ENCODE peak calls at places on chromosomes 5 and 9, in seven cellular contexts. V, Y, L, U, X, W and R are unnamed samples.
A peak's percentile ranks its signal among the peaks of the same experiment; 100 is the strongest.

GRCh38 chr5:5598547-5599113 is 176.2 kb downstream of the ICE1 start:
- DNase-seq in Y (no peak), U (no peak), L (no peak), V (no peak), W (no peak), X (no peak), R (no peak)

GRCh38 chr5:91311697-91312501 is 71.2 kb downstream of the ARRDC3 start:
- DNase-seq in V (peak; percentile 98), Y (peak; percentile 76), X (peak; percentile 98), L (peak; percentile 98), W (peak; percentile 100), U (no peak), R (no peak)

GRCh38 chr9:83444110-83444509 is 94.1 kb downstream of the FRMD3 start:
- DNase-seq in Y (no peak), V (no peak), W (peak; percentile 72), L (peak; percentile 72), X (peak; percentile 16), U (no peak), R (no peak)

GRCh38 chr9:8860925-8861324 is 1061.3 kb upstream of the DMAC1 start:
- DNase-seq in Y (no peak), L (peak; percentile 73), X (no peak), U (no peak), W (no peak), V (peak; percentile 43), R (no peak)

GRCh38 chr9:130089141-130089540 is 35.4 kb downstream of the GPR107 start:
- DNase-seq in W (no peak), X (no peak), Y (no peak), U (no peak), L (no peak), V (no peak), R (no peak)

GRCh38 chr5:15693036-15693728 is 193.2 kb downstream of the FBXL7 start:
- DNase-seq in W (no peak), X (no peak), V (no peak), L (peak; percentile 32), U (no peak), Y (no peak), R (no peak)

GRCh38 chr9:6272229-6272597 is 56.0 kb upstream of the TPD52L3 start:
- DNase-seq in V (peak; percentile 73), L (peak; percentile 96), X (peak; percentile 94), Y (no peak), W (peak; percentile 87), U (no peak), R (peak; percentile 53)

GRCh38 chr9:128887914-128888350 is 6.0 kb downstream of the LRRC8A start:
- DNase-seq in W (no peak), V (no peak), U (peak; percentile 81), X (no peak), L (peak; percentile 78), Y (no peak), R (no peak)

GRCh38 chr9:135336722-135337490 is 142.7 kb upstream of the PPP1R26 start:
- DNase-seq in X (no peak), L (no peak), V (no peak), W (no peak), Y (no peak), U (peak; percentile 4), R (no peak)

GRCh38 chr9:115673599-115673998 is 480.0 kb upstream of the PAPPA start:
- DNase-seq in X (peak; percentile 87), U (no peak), V (peak; percentile 33), Y (no peak), L (peak; percentile 63), W (peak; percentile 80), R (no peak)

GRCh38 chr5:168694289-168694688 is 115.1 kb upstream of the PANK3 start:
- DNase-seq in Y (no peak), X (no peak), V (no peak), W (no peak), L (no peak), U (no peak), R (no peak)

GRCh38 chr5:161312882-161313281 is 233.6 kb downstream of the GABRB2 start:
- DNase-seq in W (no peak), L (no peak), Y (no peak), V (peak; percentile 15), X (no peak), U (no peak), R (no peak)

GRCh38 chr5:112165399-112165798 is 253.7 kb downstream of the EPB41L4A start:
- DNase-seq in U (no peak), W (no peak), X (no peak), Y (no peak), L (no peak), V (no peak), R (no peak)

GRCh38 chr9:79757906-79758669 is 186.3 kb downstream of the TLE4 start:
- DNase-seq in W (no peak), X (peak; percentile 52), V (no peak), L (peak; percentile 27), Y (no peak), U (no peak), R (no peak)

GRCh38 chr5:17056056-17056690 is 120.1 kb upstream of the MYO10 start:
- DNase-seq in W (no peak), U (no peak), Y (no peak), L (no peak), X (peak; percentile 49), V (peak; percentile 89), R (no peak)

GRCh38 chr9:29063031-29063430 is 1489.8 kb upstream of the C9orf72 start:
- DNase-seq in X (no peak), U (no peak), V (no peak), L (no peak), Y (no peak), W (no peak), R (no peak)

GRCh38 chr5:90740244-90740799 is 181.7 kb downstream of the ADGRV1 start:
- DNase-seq in V (no peak), L (no peak), Y (no peak), X (no peak), U (no peak), W (no peak), R (peak; percentile 17)